ENCODE peak calls at places on chromosomes 11 and 22, in nine cellular contexts. One of them, this sample, is unnamed.

GRCh38 chr22:48532986-48533385 is 1294.7 kb downstream of the BRD1 start:
- DNase-seq in testis: no peak
- DNase-seq in body of pancreas: no peak
- DNase-seq in H1: no peak
- DNase-seq in transverse colon: no peak
- DNase-seq in IMR-90: no peak
- DNase-seq in upper lobe of left lung: peak
- DNase-seq in tibial nerve: no peak
- DNase-seq in NB4: no peak
- DNase-seq in this sample: no peak

GRCh38 chr22:49232319-49233067 is 595.2 kb downstream of the BRD1 start:
- DNase-seq in testis: peak
- DNase-seq in NB4: no peak
- DNase-seq in tibial nerve: no peak
- DNase-seq in transverse colon: no peak
- DNase-seq in upper lobe of left lung: no peak
- DNase-seq in H1: no peak
- DNase-seq in body of pancreas: no peak
- DNase-seq in IMR-90: no peak
- DNase-seq in this sample: no peak

GRCh38 chr11:33701302-33701701 is 676 bp upstream of the C11orf91 start:
- DNase-seq in testis: no peak
- DNase-seq in NB4: peak
- DNase-seq in upper lobe of left lung: no peak
- DNase-seq in H1: no peak
- DNase-seq in body of pancreas: no peak
- DNase-seq in tibial nerve: no peak
- DNase-seq in IMR-90: peak
- DNase-seq in transverse colon: no peak
- DNase-seq in this sample: no peak

GRCh38 chr11:124983674-124984511 is 29.9 kb downstream of the CCDC15 start:
- DNase-seq in body of pancreas: no peak
- DNase-seq in IMR-90: no peak
- DNase-seq in H1: no peak
- DNase-seq in transverse colon: no peak
- DNase-seq in tibial nerve: no peak
- DNase-seq in upper lobe of left lung: peak
- DNase-seq in testis: no peak
- DNase-seq in NB4: no peak
- DNase-seq in this sample: no peak

GRCh38 chr22:32824531-32825315 is 23.2 kb downstream of the TIMP3 start:
- DNase-seq in body of pancreas: no peak
- DNase-seq in tibial nerve: no peak
- DNase-seq in IMR-90: no peak
- DNase-seq in transverse colon: no peak
- DNase-seq in NB4: no peak
- DNase-seq in upper lobe of left lung: no peak
- DNase-seq in testis: no peak
- DNase-seq in H1: no peak
- DNase-seq in this sample: no peak

GRCh38 chr11:59983212-59983611 is 19.4 kb downstream of the OOSP4A start:
- DNase-seq in NB4: no peak
- DNase-seq in body of pancreas: no peak
- DNase-seq in tibial nerve: no peak
- DNase-seq in IMR-90: no peak
- DNase-seq in transverse colon: no peak
- DNase-seq in upper lobe of left lung: no peak
- DNase-seq in testis: no peak
- DNase-seq in H1: no peak
- DNase-seq in this sample: no peak

GRCh38 chr11:112037527-112037926 is 12.3 kb downstream of the DLAT start:
- DNase-seq in testis: no peak
- DNase-seq in transverse colon: no peak
- DNase-seq in IMR-90: no peak
- DNase-seq in tibial nerve: no peak
- DNase-seq in NB4: no peak
- DNase-seq in body of pancreas: no peak
- DNase-seq in H1: no peak
- DNase-seq in upper lobe of left lung: no peak
- DNase-seq in this sample: no peak

GRCh38 chr11:64327338-64327737 is 9.4 kb downstream of the PRDX5 start:
- DNase-seq in NB4: no peak
- DNase-seq in transverse colon: no peak
- DNase-seq in testis: no peak
- DNase-seq in IMR-90: no peak
- DNase-seq in H1: no peak
- DNase-seq in body of pancreas: no peak
- DNase-seq in upper lobe of left lung: no peak
- DNase-seq in tibial nerve: no peak
- DNase-seq in this sample: no peak

GRCh38 chr22:47373648-47374272 is 611.3 kb downstream of the TBC1D22A start:
- DNase-seq in transverse colon: no peak
- DNase-seq in tibial nerve: no peak
- DNase-seq in IMR-90: no peak
- DNase-seq in testis: no peak
- DNase-seq in NB4: no peak
- DNase-seq in body of pancreas: peak
- DNase-seq in upper lobe of left lung: no peak
- DNase-seq in H1: no peak
- DNase-seq in this sample: no peak

GRCh38 chr11:43418197-43418596 is 59.5 kb downstream of the TTC17 start:
- DNase-seq in testis: no peak
- DNase-seq in transverse colon: no peak
- DNase-seq in upper lobe of left lung: no peak
- DNase-seq in H1: no peak
- DNase-seq in IMR-90: no peak
- DNase-seq in body of pancreas: no peak
- DNase-seq in tibial nerve: no peak
- DNase-seq in NB4: no peak
- DNase-seq in this sample: no peak

GRCh38 chr11:2209370-2209801 is 37.8 kb upstream of the TH start:
- DNase-seq in upper lobe of left lung: no peak
- DNase-seq in body of pancreas: peak
- DNase-seq in tibial nerve: no peak
- DNase-seq in NB4: no peak
- DNase-seq in testis: peak
- DNase-seq in H1: no peak
- DNase-seq in transverse colon: no peak
- DNase-seq in IMR-90: no peak
- DNase-seq in this sample: no peak

GRCh38 chr11:92163879-92164278 is 60.7 kb upstream of the FAT3 start:
- DNase-seq in IMR-90: no peak
- DNase-seq in body of pancreas: no peak
- DNase-seq in testis: no peak
- DNase-seq in upper lobe of left lung: no peak
- DNase-seq in H1: no peak
- DNase-seq in transverse colon: no peak
- DNase-seq in tibial nerve: no peak
- DNase-seq in NB4: no peak
- DNase-seq in this sample: no peak

GRCh38 chr22:39240841-39241631 is 3.7 kb downstream of the PDGFB start:
- DNase-seq in body of pancreas: peak
- DNase-seq in NB4: no peak
- DNase-seq in tibial nerve: peak
- DNase-seq in IMR-90: no peak
- DNase-seq in testis: no peak
- DNase-seq in H1: no peak
- DNase-seq in upper lobe of left lung: no peak
- DNase-seq in transverse colon: peak
- DNase-seq in this sample: no peak

GRCh38 chr11:117836077-117836960 is 11.8 kb upstream of the FXYD2 start:
- DNase-seq in transverse colon: peak
- DNase-seq in testis: peak
- DNase-seq in upper lobe of left lung: no peak
- DNase-seq in H1: no peak
- DNase-seq in tibial nerve: no peak
- DNase-seq in body of pancreas: no peak
- DNase-seq in NB4: peak
- DNase-seq in IMR-90: no peak
- DNase-seq in this sample: no peak

GRCh38 chr11:27701262-27702105 is 1.2 kb upstream of the BDNF start:
- DNase-seq in body of pancreas: peak
- DNase-seq in transverse colon: peak
- DNase-seq in H1: no peak
- DNase-seq in testis: peak
- DNase-seq in NB4: peak
- DNase-seq in tibial nerve: no peak
- DNase-seq in IMR-90: peak
- DNase-seq in upper lobe of left lung: peak
- DNase-seq in this sample: no peak

GRCh38 chr22:37681001-37681424 is 5.1 kb upstream of the NOL12 start:
- DNase-seq in body of pancreas: no peak
- DNase-seq in upper lobe of left lung: no peak
- DNase-seq in transverse colon: no peak
- DNase-seq in tibial nerve: no peak
- DNase-seq in IMR-90: peak
- DNase-seq in NB4: peak
- DNase-seq in H1: no peak
- DNase-seq in testis: no peak
- DNase-seq in this sample: no peak

GRCh38 chr11:89625171-89625570 is 84.9 kb upstream of the TRIM77 start:
- DNase-seq in NB4: peak
- DNase-seq in body of pancreas: no peak
- DNase-seq in tibial nerve: no peak
- DNase-seq in IMR-90: no peak
- DNase-seq in transverse colon: no peak
- DNase-seq in H1: no peak
- DNase-seq in testis: no peak
- DNase-seq in upper lobe of left lung: no peak
- DNase-seq in this sample: no peak

GRCh38 chr22:24543068-24543675 is 11.8 kb downstream of the GUCD1 start:
- DNase-seq in H1: no peak
- DNase-seq in NB4: no peak
- DNase-seq in testis: no peak
- DNase-seq in transverse colon: no peak
- DNase-seq in tibial nerve: no peak
- DNase-seq in upper lobe of left lung: no peak
- DNase-seq in IMR-90: no peak
- DNase-seq in body of pancreas: no peak
- DNase-seq in this sample: no peak
- TF ChIP-seq POLR2A in H1: no peak
- TF ChIP-seq POLR2A in NB4: no peak
- TF ChIP-seq POLR2A in testis: no peak
- TF ChIP-seq POLR2A in transverse colon: no peak
- TF ChIP-seq POLR2A in tibial nerve: no peak
- TF ChIP-seq POLR2A in upper lobe of left lung: no peak
- TF ChIP-seq POLR2A in IMR-90: no peak
- TF ChIP-seq POLR2A in body of pancreas: no peak
- TF ChIP-seq POLR2A in this sample: no peak

DNA sequence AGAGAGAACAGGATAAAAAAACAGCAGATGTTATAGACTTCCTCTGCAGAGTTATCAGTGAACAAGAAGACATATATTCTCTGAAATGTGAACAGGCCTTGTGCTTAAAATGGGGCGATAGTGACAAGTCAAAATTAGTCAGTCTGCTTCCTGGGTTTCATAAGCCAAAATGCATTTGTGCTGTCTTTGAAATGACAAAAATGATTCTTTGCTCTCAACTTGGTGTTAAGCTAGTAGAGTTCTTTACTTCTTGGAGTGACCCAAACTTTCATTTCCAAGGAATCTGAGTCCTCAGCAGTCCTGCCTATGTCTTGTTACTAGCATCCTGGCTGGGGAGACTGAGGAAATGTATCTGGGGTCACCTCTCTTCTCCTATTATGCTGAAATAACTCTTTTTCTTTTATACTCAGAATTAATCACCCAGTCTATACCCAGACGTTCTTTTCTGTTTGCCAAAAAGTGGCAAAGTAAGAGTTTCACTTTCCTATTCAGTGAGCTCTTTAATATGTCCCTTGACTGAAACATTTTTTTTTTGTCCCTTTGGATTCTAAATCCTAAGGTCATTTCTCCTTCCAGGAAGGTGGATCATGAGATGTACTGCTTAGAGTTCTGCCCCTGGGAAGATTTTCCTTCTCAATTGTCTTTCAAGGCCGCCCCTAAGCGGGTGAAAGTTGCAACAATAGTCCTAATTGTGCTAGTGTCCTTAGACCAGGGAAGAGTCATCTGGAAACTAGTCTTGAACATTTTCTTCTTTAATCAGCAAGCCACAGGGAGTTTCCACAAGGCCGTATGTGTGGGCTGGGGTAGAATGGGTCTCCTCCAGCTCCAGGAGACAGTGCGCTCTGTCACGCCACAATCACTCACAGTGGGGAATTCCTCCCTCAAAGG is 52.9 kb upstream of the RDX start:
- DNase-seq in H1: no peak
- DNase-seq in upper lobe of left lung: no peak
- DNase-seq in body of pancreas: no peak
- DNase-seq in tibial nerve: no peak
- DNase-seq in testis: peak
- DNase-seq in NB4: no peak
- DNase-seq in IMR-90: no peak
- DNase-seq in transverse colon: no peak
- DNase-seq in this sample: no peak
- TF ChIP-seq POLR2A in H1: no peak
- TF ChIP-seq POLR2A in upper lobe of left lung: no peak
- TF ChIP-seq POLR2A in body of pancreas: no peak
- TF ChIP-seq POLR2A in tibial nerve: no peak
- TF ChIP-seq POLR2A in testis: no peak
- TF ChIP-seq POLR2A in NB4: no peak
- TF ChIP-seq POLR2A in IMR-90: no peak
- TF ChIP-seq POLR2A in transverse colon: no peak
- TF ChIP-seq POLR2A in this sample: no peak

DNA sequence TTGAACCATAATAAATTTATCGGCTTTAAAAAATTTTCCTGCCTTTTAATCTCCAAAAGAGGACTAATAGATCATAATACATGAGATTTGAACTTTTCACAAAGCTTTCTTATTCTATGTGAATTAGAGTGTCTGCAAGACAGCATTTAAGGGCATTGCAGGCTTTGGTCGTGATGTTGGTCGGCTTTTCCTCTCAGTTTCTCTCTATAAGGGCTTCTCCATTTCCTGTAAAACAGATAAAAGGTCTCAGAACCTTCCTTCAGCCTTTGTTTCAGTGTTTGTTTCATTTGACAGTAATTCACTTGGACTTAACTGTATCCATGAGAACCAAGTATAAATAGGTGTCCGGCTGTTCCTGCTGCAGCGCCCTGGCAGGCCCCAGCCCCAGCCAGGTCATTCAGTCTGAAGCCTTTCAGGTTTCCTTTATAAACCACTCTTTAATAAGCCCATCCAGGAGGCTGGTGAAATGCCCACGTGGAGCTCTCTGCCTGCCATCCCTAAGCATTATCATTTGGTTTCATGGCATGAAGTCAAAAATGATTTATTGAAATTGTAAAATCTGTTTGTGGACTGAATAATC is 37.2 kb upstream of the ADSL start:
- DNase-seq in tibial nerve: no peak
- DNase-seq in testis: no peak
- DNase-seq in transverse colon: no peak
- DNase-seq in IMR-90: no peak
- DNase-seq in H1: no peak
- DNase-seq in body of pancreas: no peak
- DNase-seq in NB4: no peak
- DNase-seq in upper lobe of left lung: no peak
- DNase-seq in this sample: no peak
- TF ChIP-seq POLR2A in tibial nerve: no peak
- TF ChIP-seq POLR2A in testis: no peak
- TF ChIP-seq POLR2A in transverse colon: no peak
- TF ChIP-seq POLR2A in IMR-90: no peak
- TF ChIP-seq POLR2A in H1: no peak
- TF ChIP-seq POLR2A in body of pancreas: no peak
- TF ChIP-seq POLR2A in NB4: no peak
- TF ChIP-seq POLR2A in upper lobe of left lung: no peak
- TF ChIP-seq POLR2A in this sample: no peak

GRCh38 chr11:109329716-109330115 is 92.3 kb upstream of the C11orf87 start:
- DNase-seq in body of pancreas: no peak
- DNase-seq in transverse colon: no peak
- DNase-seq in upper lobe of left lung: no peak
- DNase-seq in IMR-90: no peak
- DNase-seq in NB4: no peak
- DNase-seq in H1: no peak
- DNase-seq in tibial nerve: no peak
- DNase-seq in testis: no peak
- DNase-seq in this sample: no peak
- TF ChIP-seq POLR2A in body of pancreas: no peak
- TF ChIP-seq POLR2A in transverse colon: no peak
- TF ChIP-seq POLR2A in upper lobe of left lung: no peak
- TF ChIP-seq POLR2A in IMR-90: no peak
- TF ChIP-seq POLR2A in NB4: no peak
- TF ChIP-seq POLR2A in H1: no peak
- TF ChIP-seq POLR2A in tibial nerve: no peak
- TF ChIP-seq POLR2A in testis: no peak
- TF ChIP-seq POLR2A in this sample: no peak

This sample was measured in H54.